ENCODE peak calls at places on chromosomes 2 and 18, in nine cellular contexts. N is neuronal stem cell; X is adipocyte; C is astrocyte of the spinal cord; A is breast epithelium; J is activated CD4-positive, alpha-beta memory T cell treated with anti-CD3 and anti-CD28 coated beads for 36 hours; D is anterior cingulate cortex; W is GM12864; Z is WTC11. T is an unnamed sample.

GRCh38 chr18:73478191-73478590 is 610.4 kb upstream of the NETO1 start:
- DNase-seq in C (no peak), X (no peak), W (no peak), Z (no peak), D (no peak), J (no peak), A (no peak), N (no peak), T (no peak)

GRCh38 chr2:136874258-136874657 is 108.9 kb downstream of the THSD7B start:
- DNase-seq in Z (no peak), N (peak), A (no peak), X (peak), C (no peak), D (no peak), W (no peak), J (no peak), T (peak)

GRCh38 chr2:415986-416610 is 128.2 kb upstream of the ALKAL2 start:
- DNase-seq in Z (no peak), C (no peak), X (no peak), N (no peak), J (no peak), D (no peak), W (no peak), A (no peak), T (no peak)

GRCh38 chr2:21042708-21042957 is 1.2 kb downstream of the APOB start:
- DNase-seq in Z (no peak), X (no peak), D (no peak), W (no peak), N (no peak), C (no peak), J (no peak), A (no peak), T (no peak)

GRCh38 chr2:127622561-127623387 is 23.2 kb upstream of the GPR17 start:
- DNase-seq in D (no peak), X (no peak), Z (peak), N (no peak), J (no peak), C (no peak), W (no peak), A (no peak), T (no peak)

GRCh38 chr2:215773728-215774127 is 239.6 kb downstream of the MREG start:
- DNase-seq in W (no peak), Z (no peak), X (peak), D (no peak), C (peak), N (no peak), J (peak), A (no peak), T (no peak)

GRCh38 chr2:207257291-207258190 is 91.8 kb upstream of the KLF7 start:
- DNase-seq in J (no peak), A (no peak), N (no peak), D (no peak), W (no peak), C (no peak), X (peak), Z (no peak), T (no peak)

GRCh38 chr2:288743-289361 is 961 bp upstream of the ALKAL2 start:
- DNase-seq in J (no peak), C (no peak), D (no peak), N (no peak), Z (peak), W (no peak), A (no peak), X (peak), T (no peak)

GRCh38 chr2:28552045-28552823 is 56.4 kb downstream of the PLB1 start:
- DNase-seq in J (no peak), A (no peak), X (no peak), N (no peak), Z (no peak), W (no peak), C (peak), D (no peak), T (no peak)

GRCh38 chr2:236317938-236318396 is 53.8 kb upstream of the ASB18 start:
- DNase-seq in J (no peak), Z (no peak), W (no peak), D (no peak), C (no peak), N (no peak), X (no peak), A (no peak), T (no peak)

T was measured in globus pallidus.